ENCODE peak calls at places on chromosome 10, in eight cellular contexts. C, Z, A, L, P, R, N and K are unnamed samples.

GRCh38 chr10:123554656-123555055 is 111.5 kb upstream of the GPR26 start:
- DNase-seq in C (no peak), Z (no peak), A (no peak), L (no peak), P (no peak), R (no peak), N (no peak), K (no peak)

GRCh38 chr10:124020871-124021823 is 72.3 kb downstream of the CHST15 start:
- DNase-seq in C (no peak), Z (no peak), A (peak), L (no peak), P (no peak), R (no peak), N (no peak), K (no peak)

GRCh38 chr10:19745672-19746071 is 70.6 kb upstream of the PLXDC2 start:
- DNase-seq in C (no peak), Z (no peak), A (no peak), L (no peak), P (no peak), R (no peak), N (no peak), K (no peak)

GRCh38 chr10:71451754-71452153 is 55.0 kb downstream of the CDH23 start:
- DNase-seq in C (no peak), Z (no peak), A (no peak), L (no peak), P (no peak), R (no peak), N (no peak), K (no peak)

GRCh38 chr10:126124923-126125322 is 228.6 kb downstream of the FANK1 start:
- DNase-seq in C (no peak), Z (no peak), A (no peak), L (no peak), P (no peak), R (no peak), N (no peak), K (no peak)

GRCh38 chr10:12241810-12242529 is 46.0 kb downstream of the CDC123 start:
- DNase-seq in C (peak), Z (no peak), A (peak), L (no peak), P (no peak), R (no peak), N (no peak), K (no peak)

GRCh38 chr10:75925999-75926398 is 494.6 kb downstream of the LRMDA start:
- DNase-seq in C (no peak), Z (no peak), A (no peak), L (no peak), P (no peak), R (no peak), N (no peak), K (no peak)

GRCh38 chr10:86079088-86079487 is 287.5 kb downstream of the GRID1 start:
- DNase-seq in C (no peak), Z (no peak), A (no peak), L (no peak), P (no peak), R (no peak), N (no peak), K (no peak)

GRCh38 chr10:5466451-5466996 is 32.8 kb downstream of the CALML5 start:
- DNase-seq in C (no peak), Z (no peak), A (peak), L (no peak), P (peak), R (no peak), N (no peak), K (peak)

GRCh38 chr10:80075781-80076180 is 2.7 kb upstream of the TMEM254 start:
- DNase-seq in C (no peak), Z (no peak), A (peak), L (no peak), P (no peak), R (no peak), N (no peak), K (peak)